ENCODE peak calls at places on chromosomes 2 and 18, in six cellular contexts. M, A, V, X, R and K are unnamed samples.

GRCh38 chr18:56645415-56646016 is 5.6 kb upstream of the WDR7 start:
- DNase-seq in M (no peak), X (no peak), A (no peak), R (no peak), V (no peak), K (peak)

GRCh38 chr2:208265371-208265806 is 666 bp upstream of the PIKFYVE start:
- DNase-seq in X (peak), R (no peak), M (peak), A (no peak), V (no peak), K (no peak)

GRCh38 chr2:9099341-9099751 is 95.9 kb upstream of the MBOAT2 start:
- DNase-seq in R (peak), M (peak), V (no peak), X (no peak), A (no peak), K (no peak)

GRCh38 chr2:158125756-158126498 is 24.3 kb downstream of the UPP2 start:
- DNase-seq in X (no peak), A (no peak), R (no peak), V (no peak), M (no peak), K (no peak)

GRCh38 chr18:63272638-63273037 is 46.9 kb downstream of the BCL2 start:
- DNase-seq in A (no peak), M (no peak), R (no peak), X (peak), V (no peak), K (no peak)

GRCh38 chr18:25133879-25134278 is 218.1 kb downstream of the ZNF521 start:
- DNase-seq in V (no peak), M (no peak), R (no peak), X (no peak), A (no peak), K (no peak)

GRCh38 chr2:9107168-9108025 is 99.2 kb upstream of the ASAP2 start:
- DNase-seq in A (no peak), M (no peak), R (no peak), X (no peak), V (no peak), K (no peak)

GRCh38 chr2:172894723-172895387 is 159.2 kb downstream of the RAPGEF4 start:
- DNase-seq in X (peak), R (no peak), A (no peak), V (no peak), M (no peak), K (no peak)

GRCh38 chr2:52810460-52810859 is 957.1 kb upstream of the CHAC2 start:
- DNase-seq in R (no peak), A (no peak), X (peak), M (no peak), V (no peak), K (no peak)

GRCh38 chr2:98771771-98772521 is 41.0 kb upstream of the MGAT4A start:
- DNase-seq in X (no peak), R (no peak), A (no peak), M (no peak), V (no peak), K (peak)

GRCh38 chr2:192194866-192195547 is at the start of gene TMEFF2:
- DNase-seq in X (peak), V (peak), R (no peak), M (peak), A (peak), K (no peak)

GRCh38 chr2:190126758-190127157 is 64.2 kb upstream of the MSTN start:
- DNase-seq in V (no peak), M (no peak), X (no peak), A (no peak), R (no peak), K (no peak)

GRCh38 chr2:21372654-21373053 is 248.9 kb downstream of the TDRD15 start:
- DNase-seq in R (no peak), A (no peak), M (peak), V (no peak), X (peak), K (no peak)

GRCh38 chr2:17543848-17544645 is 3.6 kb downstream of the VSNL1 start:
- DNase-seq in X (no peak), V (no peak), A (no peak), R (no peak), M (peak), K (no peak)

GRCh38 chr2:146982393-146982846 is 862.4 kb upstream of the ACVR2A start:
- DNase-seq in A (no peak), M (no peak), V (no peak), R (no peak), X (no peak), K (no peak)

DNA sequence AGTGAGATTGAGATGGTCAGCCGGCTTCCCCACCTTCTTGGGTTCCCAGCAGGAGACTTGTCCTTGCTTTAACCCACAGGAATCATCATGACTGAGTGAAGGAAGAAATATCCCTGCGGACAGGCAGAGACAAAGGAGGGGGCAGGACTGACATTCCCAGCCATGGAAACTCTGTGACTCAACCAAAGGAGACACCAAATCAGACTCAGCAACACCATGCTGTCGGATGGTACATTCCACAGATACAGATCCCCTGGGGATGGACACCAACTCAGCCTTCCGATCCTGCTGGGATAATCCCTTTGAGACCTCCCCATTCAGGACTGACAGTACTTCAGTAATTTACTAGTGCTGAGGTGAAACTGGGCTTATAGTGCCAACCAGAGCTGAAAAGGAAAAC is 518.3 kb downstream of the XIRP2 start:
- DNase-seq in V (peak), A (no peak), X (no peak), M (no peak), R (no peak), K (no peak)
- H3K4me3 ChIP-seq in V (no peak), A (no peak), X (no peak), M (no peak), R (no peak), K (no peak)

GRCh38 chr2:70535573-70535972 is 18.1 kb downstream of the TGFA start:
- DNase-seq in V (no peak), M (peak), R (no peak), X (no peak), A (no peak), K (no peak)
- TF ChIP-seq GABPA in V (no peak), M (no peak), R (no peak), X (no peak), A (no peak), K (no peak)

DNA sequence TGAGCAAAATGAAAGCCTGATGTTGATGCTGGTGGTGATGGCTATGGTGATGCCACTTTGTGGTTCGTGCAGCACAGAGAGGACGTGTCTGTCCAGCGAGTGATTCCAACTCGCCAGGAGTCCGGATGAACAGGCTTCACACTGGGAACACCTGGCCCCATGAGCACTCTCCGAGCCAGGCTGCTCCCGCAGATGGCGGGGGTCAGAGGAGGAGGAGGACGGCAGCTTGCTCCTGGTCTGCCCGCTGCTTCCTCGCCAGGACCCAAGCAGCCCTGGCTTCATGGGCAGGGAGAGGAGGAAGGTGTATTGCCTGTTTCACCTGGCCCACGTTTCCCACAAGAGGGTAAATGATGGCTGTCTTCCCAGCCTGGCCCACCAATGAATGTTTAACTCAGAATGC is 121.6 kb downstream of the MTCL1 start:
- DNase-seq in X (no peak), M (no peak), R (no peak), A (no peak), V (no peak), K (no peak)
- H3K4me3 ChIP-seq in X (no peak), M (no peak), R (no peak), A (no peak), V (no peak), K (no peak)

GRCh38 chr2:222903234-222904220 is 42.7 kb downstream of the ACSL3 start:
- DNase-seq in A (peak), V (no peak), M (peak), X (peak), R (no peak), K (no peak)
- TF ChIP-seq GABPA in A (no peak), V (no peak), M (no peak), X (no peak), R (no peak), K (no peak)

DNA sequence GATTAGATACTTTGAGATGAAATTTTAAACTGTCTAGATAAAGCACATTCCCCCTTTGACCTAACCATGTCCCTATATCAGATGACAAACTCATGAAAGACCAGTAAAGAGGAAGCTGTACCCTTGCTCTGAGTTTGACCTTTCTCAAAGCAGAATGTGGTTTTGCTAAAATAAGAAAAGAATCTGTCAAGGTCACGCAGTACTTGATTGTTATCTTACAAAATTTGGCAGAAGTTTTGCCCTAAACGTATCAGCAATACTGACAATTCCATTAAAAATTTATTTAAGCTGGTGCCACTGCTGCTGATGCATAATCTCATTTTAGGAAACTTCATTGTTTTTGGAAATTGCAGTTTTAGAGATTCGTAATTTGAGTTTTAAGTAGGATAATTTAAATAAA is 31.2 kb upstream of the GALM start:
- DNase-seq in R (peak), X (peak), M (no peak), A (no peak), V (no peak), K (peak)
- H3K4me3 ChIP-seq in R (peak), X (no peak), M (no peak), A (no peak), V (no peak), K (no peak)

GRCh38 chr18:59249186-59249774 is 24.0 kb downstream of the RAX start:
- DNase-seq in R (no peak), M (peak), A (peak), X (peak), V (no peak), K (peak)
- TF ChIP-seq GABPA in R (no peak), M (no peak), A (no peak), X (no peak), V (no peak), K (no peak)